ENCODE peak calls at places on chromosomes 4 and X, in five cellular contexts. One of them, this sample, is unnamed.

GRCh38 chr4:141223418-141223817 is 2.7 kb downstream of the ZNF330 start:
- DNase-seq in HepG2: no peak
- DNase-seq in NB4: no peak
- DNase-seq in WTC11: no peak
- DNase-seq in endothelial cell of umbilical vein: no peak
- DNase-seq in this sample: no peak

GRCh38 chr4:110950721-110951120 is 327.8 kb upstream of the PITX2 start:
- DNase-seq in HepG2: no peak
- DNase-seq in NB4: no peak
- DNase-seq in WTC11: no peak
- DNase-seq in endothelial cell of umbilical vein: no peak
- DNase-seq in this sample: no peak

GRCh38 chr4:42655248-42655647 is 1.7 kb downstream of the ATP8A1 start:
- DNase-seq in HepG2: no peak
- DNase-seq in NB4: peak; percentile 21
- DNase-seq in WTC11: no peak
- DNase-seq in endothelial cell of umbilical vein: peak; percentile 14
- DNase-seq in this sample: no peak

GRCh38 chrX:54826598-54826997 is 19.1 kb downstream of the MAGED2 start:
- DNase-seq in HepG2: no peak
- DNase-seq in NB4: no peak
- DNase-seq in WTC11: no peak
- DNase-seq in endothelial cell of umbilical vein: no peak
- DNase-seq in this sample: no peak

GRCh38 chr4:97952763-97953162 is 190.5 kb downstream of the STPG2 start:
- DNase-seq in HepG2: no peak
- DNase-seq in NB4: no peak
- DNase-seq in WTC11: no peak
- DNase-seq in endothelial cell of umbilical vein: no peak
- DNase-seq in this sample: no peak

GRCh38 chrX:113384628-113385027 is 544.0 kb upstream of the AMOT start:
- DNase-seq in HepG2: no peak
- DNase-seq in NB4: no peak
- DNase-seq in WTC11: no peak
- DNase-seq in endothelial cell of umbilical vein: peak; percentile 83
- DNase-seq in this sample: no peak

GRCh38 chrX:119236599-119237525 is 777 bp downstream of the PGRMC1 start:
- DNase-seq in HepG2: no peak
- DNase-seq in NB4: peak; percentile 32
- DNase-seq in WTC11: peak; percentile 12
- DNase-seq in endothelial cell of umbilical vein: peak; percentile 44
- DNase-seq in this sample: no peak

GRCh38 chrX:124726881-124727280 is 380.5 kb downstream of the SH2D1A start:
- DNase-seq in HepG2: no peak
- DNase-seq in NB4: no peak
- DNase-seq in WTC11: no peak
- DNase-seq in endothelial cell of umbilical vein: no peak
- DNase-seq in this sample: no peak

GRCh38 chr4:77036206-77036605 is 39.6 kb downstream of the CCNI start:
- DNase-seq in HepG2: no peak
- DNase-seq in NB4: no peak
- DNase-seq in WTC11: no peak
- DNase-seq in endothelial cell of umbilical vein: no peak
- DNase-seq in this sample: no peak

GRCh38 chr4:47839259-47839658 is 1.4 kb upstream of the CORIN start:
- DNase-seq in HepG2: no peak
- DNase-seq in NB4: peak; percentile 47
- DNase-seq in WTC11: no peak
- DNase-seq in endothelial cell of umbilical vein: no peak
- DNase-seq in this sample: peak; percentile 21

GRCh38 chr4:123606946-123607542 is 210.4 kb downstream of the SPRY1 start:
- DNase-seq in HepG2: no peak
- DNase-seq in NB4: peak; percentile 87
- DNase-seq in WTC11: no peak
- DNase-seq in endothelial cell of umbilical vein: no peak
- DNase-seq in this sample: peak; percentile 34

GRCh38 chr4:73929285-73929684 is 52.5 kb downstream of the PF4 start:
- DNase-seq in HepG2: no peak
- DNase-seq in NB4: no peak
- DNase-seq in WTC11: no peak
- DNase-seq in endothelial cell of umbilical vein: no peak
- DNase-seq in this sample: no peak

GRCh38 chrX:69107231-69107739 is 58.0 kb downstream of the PJA1 start:
- DNase-seq in HepG2: no peak
- DNase-seq in NB4: no peak
- DNase-seq in WTC11: peak; percentile 31
- DNase-seq in endothelial cell of umbilical vein: no peak
- DNase-seq in this sample: no peak

GRCh38 chr4:113899260-113900177 is 79.9 kb downstream of the ARSJ start:
- DNase-seq in HepG2: no peak
- DNase-seq in NB4: no peak
- DNase-seq in WTC11: no peak
- DNase-seq in endothelial cell of umbilical vein: no peak
- DNase-seq in this sample: peak; percentile 45
- TF ChIP-seq MAX in HepG2: no peak
- TF ChIP-seq MAX in NB4: no peak
- TF ChIP-seq MAX in WTC11: no peak
- TF ChIP-seq MAX in endothelial cell of umbilical vein: no peak
- TF ChIP-seq MAX in this sample: no peak

GRCh38 chr4:127139788-127140286 is 492.9 kb upstream of the INTU start:
- DNase-seq in HepG2: no peak
- DNase-seq in NB4: no peak
- DNase-seq in WTC11: no peak
- DNase-seq in endothelial cell of umbilical vein: no peak
- DNase-seq in this sample: no peak

GRCh38 chr4:127143460-127144190 is 489.1 kb upstream of the INTU start:
- DNase-seq in HepG2: no peak
- DNase-seq in NB4: no peak
- DNase-seq in WTC11: no peak
- DNase-seq in endothelial cell of umbilical vein: no peak
- DNase-seq in this sample: no peak

GRCh38 chr4:127145001-127145400 is 487.8 kb upstream of the INTU start:
- DNase-seq in HepG2: no peak
- DNase-seq in NB4: no peak
- DNase-seq in WTC11: no peak
- DNase-seq in endothelial cell of umbilical vein: no peak
- DNase-seq in this sample: no peak

GRCh38 chr4:127140306-127140705 is 492.5 kb upstream of the INTU start:
- DNase-seq in HepG2: no peak
- DNase-seq in NB4: no peak
- DNase-seq in WTC11: no peak
- DNase-seq in endothelial cell of umbilical vein: no peak
- DNase-seq in this sample: no peak

GRCh38 chr4:127141857-127142256 is 490.9 kb upstream of the INTU start:
- DNase-seq in HepG2: no peak
- DNase-seq in NB4: no peak
- DNase-seq in WTC11: no peak
- DNase-seq in endothelial cell of umbilical vein: no peak
- DNase-seq in this sample: no peak
- TF ChIP-seq MAX in HepG2: no peak
- TF ChIP-seq MAX in NB4: no peak
- TF ChIP-seq MAX in WTC11: no peak
- TF ChIP-seq MAX in endothelial cell of umbilical vein: no peak
- TF ChIP-seq MAX in this sample: no peak

DNA sequence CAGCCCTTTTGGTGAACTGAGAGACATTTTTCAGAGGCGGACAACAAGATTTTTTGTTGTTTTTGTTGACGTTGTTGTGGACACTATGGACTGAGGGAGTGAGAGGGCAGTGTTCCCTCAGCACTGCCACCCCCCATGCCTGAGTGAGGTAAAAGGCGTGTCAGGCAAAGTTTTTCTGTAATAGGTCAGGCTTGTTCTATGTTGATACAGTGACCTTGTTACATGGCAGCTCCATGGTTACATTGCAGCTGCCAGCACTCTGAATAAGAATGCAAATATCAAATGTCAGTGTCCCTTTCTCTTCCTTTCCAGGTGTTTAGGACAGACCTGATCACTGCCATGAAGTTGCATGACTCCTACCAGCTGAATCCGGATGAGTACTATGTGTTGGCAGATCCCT is 36.6 kb downstream of the JADE1 start:
- DNase-seq in HepG2: no peak
- DNase-seq in NB4: no peak
- DNase-seq in WTC11: no peak
- DNase-seq in endothelial cell of umbilical vein: no peak
- DNase-seq in this sample: no peak
- TF ChIP-seq MAX in HepG2: no peak
- TF ChIP-seq MAX in NB4: no peak
- TF ChIP-seq MAX in WTC11: no peak
- TF ChIP-seq MAX in endothelial cell of umbilical vein: no peak
- TF ChIP-seq MAX in this sample: no peak

GRCh38 chr4:8829584-8829983 is 42.1 kb downstream of the HMX1 start:
- DNase-seq in HepG2: no peak
- DNase-seq in NB4: no peak
- DNase-seq in WTC11: no peak
- DNase-seq in endothelial cell of umbilical vein: no peak
- DNase-seq in this sample: no peak
- TF ChIP-seq MAX in HepG2: no peak
- TF ChIP-seq MAX in NB4: no peak
- TF ChIP-seq MAX in WTC11: no peak
- TF ChIP-seq MAX in endothelial cell of umbilical vein: no peak
- TF ChIP-seq MAX in this sample: no peak

DNA sequence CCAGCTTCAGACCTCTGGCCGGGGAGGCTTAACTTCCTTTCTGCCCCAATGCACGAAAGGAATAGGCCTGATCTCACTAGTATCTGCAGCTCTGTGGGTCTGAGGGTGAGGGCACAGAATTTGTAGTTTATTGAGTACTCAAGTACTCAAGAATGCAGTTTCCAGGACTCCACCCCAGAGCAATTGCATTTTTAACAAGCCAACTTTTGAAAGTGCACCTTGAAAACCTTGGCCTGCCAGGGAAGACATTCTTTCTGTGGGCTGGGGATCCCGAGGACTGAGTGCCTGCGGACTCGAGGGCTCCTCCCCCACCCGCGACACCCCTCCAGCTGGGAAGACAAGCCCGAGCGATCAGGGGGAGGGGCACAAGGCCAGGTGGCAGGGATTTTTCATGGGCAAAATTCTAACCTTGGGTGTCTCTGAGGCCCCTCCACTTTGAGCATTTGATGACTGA is 22.4 kb downstream of the RS1 start:
- DNase-seq in HepG2: no peak
- DNase-seq in NB4: no peak
- DNase-seq in WTC11: peak; percentile 21
- DNase-seq in endothelial cell of umbilical vein: no peak
- DNase-seq in this sample: no peak
- TF ChIP-seq MAX in HepG2: no peak
- TF ChIP-seq MAX in NB4: no peak
- TF ChIP-seq MAX in WTC11: no peak
- TF ChIP-seq MAX in endothelial cell of umbilical vein: no peak
- TF ChIP-seq MAX in this sample: no peak

GRCh38 chr4:155245105-155245504 is 36.7 kb downstream of the NPY2R start:
- DNase-seq in HepG2: no peak
- DNase-seq in NB4: no peak
- DNase-seq in WTC11: no peak
- DNase-seq in endothelial cell of umbilical vein: no peak
- DNase-seq in this sample: no peak

GRCh38 chr4:155249036-155249566 is 40.7 kb downstream of the NPY2R start:
- DNase-seq in HepG2: no peak
- DNase-seq in NB4: no peak
- DNase-seq in WTC11: no peak
- DNase-seq in endothelial cell of umbilical vein: no peak
- DNase-seq in this sample: no peak

GRCh38 chr4:155248002-155248896 is 39.8 kb downstream of the NPY2R start:
- DNase-seq in HepG2: no peak
- DNase-seq in NB4: no peak
- DNase-seq in WTC11: peak; percentile 38
- DNase-seq in endothelial cell of umbilical vein: no peak
- DNase-seq in this sample: no peak
- TF ChIP-seq MAX in HepG2: no peak
- TF ChIP-seq MAX in NB4: no peak
- TF ChIP-seq MAX in WTC11: no peak
- TF ChIP-seq MAX in endothelial cell of umbilical vein: no peak
- TF ChIP-seq MAX in this sample: no peak

This sample was measured in GM12878.